ENCODE peak calls at places on chromosomes 7 and 10, in five cellular contexts. O is GM23248, W is A549, R is SJSA1, A is right lobe of liver. H is an unnamed sample.

GRCh38 chr10:48604408-48605263 is at the start of gene ARHGAP22:
- DNase-seq in O (peak; percentile 86), W (peak; percentile 25), R (no peak), A (peak; percentile 48), H (no peak)

GRCh38 chr10:49140306-49141175 is 6.7 kb upstream of the FAM170B start:
- DNase-seq in O (peak; percentile 51), W (no peak), A (no peak), R (no peak), H (no peak)

GRCh38 chr7:38550881-38551280 is 80.3 kb downstream of the AMPH start:
- DNase-seq in O (no peak), R (no peak), W (no peak), A (no peak), H (no peak)

GRCh38 chr10:80471715-80472233 is 17.7 kb downstream of the TSPAN14 start:
- DNase-seq in O (no peak), A (no peak), W (no peak), R (no peak), H (no peak)

GRCh38 chr10:791639-792038 is 102.2 kb upstream of the DIP2C start:
- DNase-seq in R (no peak), A (no peak), W (no peak), O (no peak), H (no peak)

GRCh38 chr7:50647286-50647980 is 82.2 kb upstream of the DDC start:
- DNase-seq in O (no peak), W (no peak), A (no peak), R (no peak), H (no peak)

GRCh38 chr10:124636271-124636993 is 107.7 kb downstream of the FAM53B start:
- DNase-seq in R (no peak), A (no peak), O (no peak), W (no peak), H (no peak)

GRCh38 chr10:32061440-32061839 is 5.2 kb upstream of the KIF5B start:
- DNase-seq in W (no peak), R (no peak), O (peak; percentile 13), A (no peak), H (no peak)

GRCh38 chr10:132539431-132539839 is 1.8 kb downstream of the INPP5A start:
- DNase-seq in A (peak; percentile 70), O (peak; percentile 56), R (no peak), W (no peak), H (peak; percentile 51)

GRCh38 chr10:132536964-132537712 is 449 bp upstream of the INPP5A start:
- DNase-seq in W (peak; percentile 99), A (peak; percentile 100), O (peak; percentile 98), R (peak; percentile 99), H (peak; percentile 100)

GRCh38 chr10:132537713-132538020 is at the start of gene INPP5A:
- DNase-seq in W (no peak), R (no peak), A (no peak), O (no peak), H (no peak)

GRCh38 chr10:132538790-132539421 is 1.3 kb downstream of the INPP5A start:
- DNase-seq in W (no peak), O (no peak), R (no peak), A (peak; percentile 34), H (peak; percentile 37)

DNA sequence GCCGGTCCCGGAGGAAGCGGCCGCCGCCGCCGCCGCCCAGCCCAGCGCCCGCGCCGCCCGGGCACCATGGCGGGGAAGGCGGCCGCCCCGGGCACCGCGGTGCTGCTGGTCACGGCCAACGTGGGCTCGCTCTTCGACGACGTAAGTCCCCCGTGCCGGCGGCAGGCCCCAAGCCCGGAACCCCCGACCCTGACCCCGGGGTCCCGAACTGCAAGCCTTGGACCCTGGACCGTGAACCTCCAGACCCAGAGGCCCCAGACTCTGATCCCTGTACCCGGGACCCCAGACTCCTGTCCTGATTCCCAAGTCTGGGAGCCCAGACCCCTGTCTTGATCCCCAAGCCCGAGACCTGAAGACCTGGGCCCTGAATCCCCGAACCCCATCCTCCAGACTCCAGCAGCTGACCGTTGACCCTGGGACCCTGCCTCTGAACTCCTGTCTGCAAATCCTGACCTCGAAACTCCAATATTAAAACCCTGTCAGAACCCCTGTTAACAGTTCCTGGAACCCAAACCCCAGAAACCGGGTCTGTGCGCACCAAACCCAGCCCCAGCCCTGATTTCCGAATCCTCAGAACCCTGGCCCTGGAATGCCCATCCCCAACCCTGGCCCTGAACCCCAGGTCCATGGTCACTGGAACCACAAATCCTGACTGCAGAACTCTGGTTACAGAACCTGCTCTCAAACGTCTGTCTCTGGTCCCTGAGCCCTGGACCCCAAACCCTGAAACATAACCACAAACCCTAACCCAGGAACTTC is 623 bp downstream of the INPP5A start:
- DNase-seq in W (no peak), A (peak; percentile 54), O (peak; percentile 52), R (no peak), H (peak; percentile 77)
- H3K4me1 ChIP-seq in W (peaks cover 20% of the 10 kb centered on the region), A (no peaks in the 10 kb centered on the region), O (peaks cover 41% of the 10 kb centered on the region), R (peaks cover 55% of the 10 kb centered on the region), H (peaks cover 31% of the 10 kb centered on the region)

DNA sequence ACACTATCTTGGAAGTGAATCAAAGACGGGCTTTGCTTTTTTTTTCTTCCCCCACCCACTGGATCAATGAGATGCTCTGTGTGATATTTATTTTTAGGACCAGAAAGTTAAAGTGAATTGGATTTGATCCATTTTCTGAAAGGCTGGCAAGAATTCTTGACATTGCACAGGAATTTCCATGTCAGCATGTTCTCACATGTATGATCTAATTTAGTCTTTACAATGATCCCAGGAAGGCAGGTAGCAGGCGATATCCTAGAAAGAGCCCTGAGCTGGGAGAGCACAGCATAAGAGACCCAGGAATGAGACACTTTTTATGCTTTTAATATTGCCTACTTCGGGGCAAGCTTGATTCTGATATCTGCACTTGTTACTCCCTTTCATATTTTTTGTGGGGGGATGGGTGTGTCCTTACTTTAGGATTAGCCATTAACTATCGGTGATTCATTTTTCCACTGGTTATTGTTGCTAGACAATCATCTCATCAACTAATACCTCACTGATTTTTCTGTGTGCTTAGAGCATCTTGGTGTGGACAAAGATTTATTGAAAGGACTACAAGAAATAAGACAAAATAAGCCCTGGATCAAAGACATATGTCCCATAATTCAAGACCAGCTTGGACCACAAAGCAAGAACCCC is 58.1 kb downstream of the NRP1 start:
- DNase-seq in O (peak; percentile 43), A (no peak), W (peak; percentile 55), R (no peak), H (no peak)
- H3K4me1 ChIP-seq in O (peaks cover 74% of the 10 kb centered on the region), A (no peaks in the 10 kb centered on the region), W (peaks cover 86% of the 10 kb centered on the region), R (peaks cover 45% of the 10 kb centered on the region), H (peaks cover 6% of the 10 kb centered on the region)

DNA sequence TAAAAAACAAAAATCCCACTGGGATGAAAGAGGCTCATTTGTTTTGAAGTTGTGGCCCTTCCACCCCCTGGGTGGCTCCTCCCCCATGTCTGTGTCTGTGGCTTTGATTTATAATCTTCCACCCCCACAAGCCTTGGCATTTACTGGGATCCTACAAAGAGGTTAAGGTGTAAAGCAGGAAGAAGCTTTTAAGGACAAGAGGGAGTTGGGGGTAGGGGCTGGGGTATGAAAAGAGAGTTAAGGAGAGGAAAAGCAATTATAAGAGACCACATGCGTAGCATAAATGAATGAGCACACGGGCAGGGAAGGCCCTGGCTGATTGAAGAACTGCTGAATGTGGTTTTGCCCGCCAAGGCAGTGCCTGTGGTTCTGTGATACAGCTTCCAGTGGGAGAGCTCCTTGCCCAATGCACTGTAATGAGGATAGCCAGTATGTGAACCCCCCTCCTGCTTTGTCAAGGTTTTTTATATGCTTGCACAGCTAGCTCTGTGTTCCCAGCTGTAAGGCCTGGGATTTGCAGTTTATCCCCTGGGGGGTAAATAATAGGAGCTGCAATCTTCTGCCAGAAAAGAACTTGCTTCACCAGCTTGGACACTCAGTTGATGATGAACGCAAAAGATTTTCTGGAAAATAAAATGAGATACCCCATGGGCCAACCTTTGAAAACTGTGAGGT is 34.7 kb upstream of the KMT2E start:
- DNase-seq in R (peak; percentile 72), W (no peak), A (no peak), O (peak; percentile 81), H (no peak)
- H3K4me1 ChIP-seq in R (peaks cover 73% of the 10 kb centered on the region), W (peaks cover 22% of the 10 kb centered on the region), A (no peaks in the 10 kb centered on the region), O (peaks cover 74% of the 10 kb centered on the region), H (peaks cover 62% of the 10 kb centered on the region)

DNA sequence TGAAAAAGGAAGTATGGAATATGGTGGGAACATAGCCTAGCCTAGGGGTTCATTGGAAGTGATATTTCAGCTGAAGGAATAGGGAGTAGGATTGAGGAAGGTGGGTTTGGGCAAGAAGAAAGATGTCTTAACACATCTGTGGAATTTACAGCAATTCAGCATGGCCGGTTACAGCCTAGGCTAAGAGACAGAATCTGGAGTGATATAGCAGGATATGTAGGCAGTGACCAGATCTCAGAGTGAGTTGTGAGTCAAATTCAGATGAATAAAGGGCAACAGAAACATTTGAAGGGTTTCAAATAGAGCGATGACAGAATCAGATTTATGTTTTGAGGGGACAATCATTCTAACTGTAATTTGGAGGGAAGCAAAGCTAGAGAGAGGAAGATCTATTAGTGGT is 199.0 kb upstream of the PRPS1L1 start:
- DNase-seq in O (no peak), R (no peak), A (no peak), W (no peak), H (no peak)
- H3K4me1 ChIP-seq in O (no peaks in the 10 kb centered on the region), R (no peaks in the 10 kb centered on the region), A (no peaks in the 10 kb centered on the region), W (no peaks in the 10 kb centered on the region), H (peaks cover 9% of the 10 kb centered on the region)

DNA sequence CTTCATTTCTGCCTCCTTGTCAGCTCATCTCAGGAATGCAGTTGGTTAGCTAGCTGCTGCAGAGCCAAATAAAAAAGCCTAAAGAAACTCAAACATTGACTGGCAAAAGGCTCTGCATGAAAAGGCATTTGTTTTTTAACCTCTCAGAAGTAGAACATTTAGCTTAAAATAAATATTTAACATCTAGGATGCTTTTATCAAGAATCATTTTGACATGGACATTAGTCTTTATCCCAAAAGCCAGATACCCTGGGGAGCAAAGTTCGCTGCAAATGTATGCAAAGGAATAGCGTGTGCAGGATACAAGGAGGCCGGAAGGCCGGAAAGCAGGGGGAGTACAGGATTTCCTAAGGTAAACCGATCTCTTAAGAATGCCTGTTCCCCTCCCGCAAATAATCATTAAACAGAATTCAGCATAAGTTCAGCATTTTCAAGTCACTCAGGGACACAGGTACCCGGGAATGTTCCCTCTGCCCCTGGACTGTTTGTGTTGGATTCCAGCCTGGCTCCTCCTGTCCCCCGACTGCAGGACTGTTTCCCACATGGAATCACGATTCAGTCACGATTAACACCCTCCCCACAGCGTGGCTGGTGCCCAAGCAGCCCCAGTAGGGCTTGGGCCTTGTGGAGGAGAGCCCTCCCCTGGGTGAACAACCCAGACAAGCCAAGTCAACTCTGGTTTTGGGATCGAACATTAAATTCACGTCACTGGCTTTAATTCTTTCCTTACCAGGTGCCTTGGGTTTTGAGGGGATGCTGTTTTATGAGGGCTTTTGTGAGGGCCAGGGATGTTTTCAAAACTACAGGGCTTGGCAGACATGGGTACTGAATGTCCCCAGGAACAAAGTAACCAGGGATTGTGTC is 97.8 kb downstream of the HIPK2 start:
- DNase-seq in W (peak; percentile 87), A (peak; percentile 66), O (peak; percentile 53), R (peak; percentile 75), H (no peak)
- H3K4me1 ChIP-seq in W (peaks cover 64% of the 10 kb centered on the region), A (no peaks in the 10 kb centered on the region), O (peaks cover 58% of the 10 kb centered on the region), R (peaks cover 64% of the 10 kb centered on the region), H (peaks cover 4% of the 10 kb centered on the region)

GRCh38 chr7:834277-834676 is 2.0 kb downstream of the SUN1 start:
- DNase-seq in W (no peak), O (no peak), A (no peak), R (no peak), H (no peak)
- H3K4me1 ChIP-seq in W (peaks cover 36% of the 10 kb centered on the region), O (peaks cover 32% of the 10 kb centered on the region), A (no peaks in the 10 kb centered on the region), R (peaks cover 33% of the 10 kb centered on the region), H (peaks cover 34% of the 10 kb centered on the region)

GRCh38 chr10:4944751-4945280 is 18.4 kb upstream of the AKR1C1 start:
- DNase-seq in O (no peak), R (no peak), W (no peak), A (no peak), H (no peak)
- H3K4me1 ChIP-seq in O (peaks cover 70% of the 10 kb centered on the region), R (peaks cover 14% of the 10 kb centered on the region), W (peaks cover 91% of the 10 kb centered on the region), A (no peaks in the 10 kb centered on the region), H (no peaks in the 10 kb centered on the region)

DNA sequence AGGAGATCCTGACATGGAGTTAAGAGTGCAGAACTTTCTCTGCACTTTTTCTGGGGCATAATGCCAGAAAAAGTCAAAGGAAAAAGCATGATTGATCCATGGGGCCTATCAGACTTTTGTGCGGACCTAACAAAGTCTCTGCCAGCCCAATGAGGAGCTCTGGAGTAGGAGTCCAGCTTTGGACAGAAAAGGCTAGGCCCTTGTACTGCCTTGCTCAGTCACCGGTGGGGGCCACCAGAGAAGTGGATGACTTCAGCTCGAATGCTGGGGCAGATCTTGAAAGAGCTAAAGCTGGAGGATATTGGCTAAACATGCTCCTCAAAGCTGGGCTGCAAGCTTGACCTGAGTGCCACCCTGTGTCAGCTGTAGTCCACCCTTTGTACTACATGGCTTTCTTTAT is 2.8 kb upstream of the ZC3HAV1 start:
- DNase-seq in O (no peak), R (no peak), A (no peak), W (no peak), H (no peak)
- H3K4me1 ChIP-seq in O (peaks cover 8% of the 10 kb centered on the region), R (peaks cover 11% of the 10 kb centered on the region), A (no peaks in the 10 kb centered on the region), W (peaks cover 14% of the 10 kb centered on the region), H (peaks cover 9% of the 10 kb centered on the region)